ENCODE peak calls at places on chromosomes 1 and 21, in five cellular contexts. K, T, I, Y and D are unnamed samples.
A peak's percentile ranks its signal among the peaks of the same experiment; 100 is the strongest.

GRCh38 chr1:178955391-178955954 is 70.2 kb upstream of the FAM20B start:
- DNase-seq in T (no peak), K (no peak), I (no peak), Y (no peak), D (no peak)

GRCh38 chr1:215569987-215570824 is 3.1 kb downstream of the KCTD3 start:
- DNase-seq in Y (no peak), I (no peak), K (no peak), T (no peak), D (peak; percentile 17)

GRCh38 chr1:180219776-180220175 is 10.3 kb upstream of the LHX4 start:
- DNase-seq in K (no peak), Y (no peak), T (no peak), I (no peak), D (no peak)

GRCh38 chr1:98400446-98400845 is 261.1 kb upstream of the SNX7 start:
- DNase-seq in Y (no peak), K (no peak), I (no peak), T (no peak), D (no peak)

GRCh38 chr21:41684381-41685245 is 82.2 kb downstream of the RIPK4 start:
- DNase-seq in I (no peak), T (no peak), K (no peak), Y (no peak), D (peak; percentile 73)

GRCh38 chr1:117058810-117059209 is 1.3 kb upstream of the TTF2 start:
- DNase-seq in I (no peak), K (no peak), Y (no peak), T (no peak), D (no peak)

GRCh38 chr1:155260276-155260675 is 1.9 kb downstream of the SCAMP3 start:
- DNase-seq in I (no peak), K (no peak), Y (no peak), T (no peak), D (no peak)

GRCh38 chr1:201675143-201675542 is 136.2 kb downstream of the NAV1 start:
- DNase-seq in I (no peak), Y (peak; percentile 45), T (no peak), K (no peak), D (peak; percentile 31)

GRCh38 chr1:38454236-38454635 is 405.3 kb downstream of the RRAGC start:
- DNase-seq in T (no peak), I (no peak), Y (no peak), K (no peak), D (no peak)

GRCh38 chr1:71427066-71427465 is 346.2 kb upstream of the ZRANB2 start:
- DNase-seq in K (no peak), I (no peak), Y (no peak), T (no peak), D (no peak)

GRCh38 chr21:36510911-36511310 is 31.0 kb upstream of the CLDN14 start:
- DNase-seq in K (no peak), Y (no peak), I (no peak), T (no peak), D (no peak)

GRCh38 chr1:27351541-27352107 is 9.8 kb downstream of the SYTL1 start:
- DNase-seq in K (no peak), T (no peak), I (no peak), Y (no peak), D (no peak)

GRCh38 chr1:74703386-74704182 is 29.3 kb downstream of the CRYZ start:
- DNase-seq in I (no peak), K (no peak), Y (no peak), T (no peak), D (no peak)

GRCh38 chr1:197632000-197632399 is 143.3 kb downstream of the DENND1B start:
- DNase-seq in K (no peak), I (no peak), Y (no peak), T (no peak), D (no peak)

GRCh38 chr1:171220551-171221175 is 27.6 kb upstream of the FMO1 start:
- DNase-seq in Y (no peak), K (no peak), T (no peak), I (no peak), D (peak; percentile 76)

GRCh38 chr1:34083974-34084373 is 81.1 kb downstream of the CSMD2 start:
- DNase-seq in I (no peak), Y (no peak), K (no peak), T (no peak), D (no peak)

GRCh38 chr21:16522512-16522911 is 792.7 kb downstream of the USP25 start:
- DNase-seq in I (no peak), Y (no peak), K (no peak), T (no peak), D (peak; percentile 36)

GRCh38 chr1:101237229-101237837 is 514 bp downstream of the S1PR1 start:
- DNase-seq in T (no peak), K (no peak), Y (no peak), I (no peak), D (peak; percentile 80)

GRCh38 chr21:17270234-17270633 is 242.6 kb upstream of the CXADR start:
- DNase-seq in K (no peak), T (peak; percentile 37), I (peak; percentile 72), Y (no peak), D (peak; percentile 66)

GRCh38 chr21:36980280-36981048 is 14.0 kb upstream of the HLCS start:
- DNase-seq in T (peak; percentile 36), Y (no peak), K (no peak), I (no peak), D (peak; percentile 45)

GRCh38 chr1:1599919-1600860 is at the start of gene FNDC10:
- DNase-seq in K (no peak), Y (no peak), I (no peak), T (no peak), D (no peak)